ENCODE peak calls at places on chromosomes 1 and 21, in ten cellular contexts. O is mesenchymal stem cell; Q is AG10803; F is pancreas; N is T47D; L is AG08395; R is HEK293T; C is non-pigmented ciliary epithelial cell; B is activated naive CD4-positive, alpha-beta T cell treated with anti-CD3 and anti-CD28 coated beads, Interleukin-2, amount 50 U/mL, for 16 hours; A is NCI-H510A treated with DMSO at 0.1 percent for 48 hours. V is an unnamed sample.

GRCh38 chr1:152873495-152873894 is 4.6 kb upstream of the SMCP start:
- DNase-seq in O (no peak), Q (peak; percentile 5), F (no peak), N (no peak), L (no peak), R (no peak), C (no peak), B (no peak), A (no peak), V (no peak)

GRCh38 chr1:91700771-91701493 is 185.0 kb downstream of the TGFBR3 start:
- DNase-seq in O (no peak), Q (peak; percentile 93), F (no peak), N (peak; percentile 7), L (peak; percentile 68), R (no peak), C (no peak), B (no peak), A (no peak), V (no peak)

GRCh38 chr1:186239211-186239610 is 135.8 kb downstream of the TPR start:
- DNase-seq in O (no peak), Q (peak; percentile 68), F (no peak), N (no peak), L (no peak), R (no peak), C (no peak), B (no peak), A (no peak), V (no peak)

GRCh38 chr1:179779645-179780272 is 36.7 kb downstream of the FAM163A start:
- DNase-seq in O (no peak), Q (peak; percentile 5), F (no peak), N (no peak), L (no peak), R (no peak), C (no peak), B (no peak), A (no peak), V (no peak)

GRCh38 chr1:26471201-26471497 is 1.1 kb upstream of the HMGN2 start:
- DNase-seq in O (no peak), Q (no peak), F (no peak), N (no peak), L (no peak), R (no peak), C (no peak), B (no peak), A (no peak), V (no peak)

GRCh38 chr1:41431490-41432350 is 52.8 kb downstream of the EDN2 start:
- DNase-seq in O (no peak), Q (no peak), F (no peak), N (no peak), L (no peak), R (no peak), C (no peak), B (no peak), A (no peak), V (no peak)

GRCh38 chr1:206430031-206430983 is 40.0 kb upstream of the IKBKE start:
- DNase-seq in O (peak; percentile 89), Q (peak; percentile 85), F (no peak), N (no peak), L (peak; percentile 62), R (no peak), C (peak; percentile 57), B (no peak), A (peak; percentile 52), V (peak; percentile 41)

GRCh38 chr1:24380508-24380907 is 33.1 kb downstream of the STPG1 start:
- DNase-seq in O (no peak), Q (no peak), F (no peak), N (no peak), L (no peak), R (no peak), C (no peak), B (no peak), A (no peak), V (no peak)

GRCh38 chr1:93579891-93580290 is 101.7 kb downstream of the BCAR3 start:
- DNase-seq in O (peak; percentile 90), Q (peak; percentile 93), F (no peak), N (peak; percentile 87), L (peak; percentile 79), R (no peak), C (peak; percentile 67), B (no peak), A (no peak), V (no peak)

GRCh38 chr1:6010554-6010953 is 18.3 kb upstream of the NPHP4 start:
- DNase-seq in O (no peak), Q (no peak), F (peak; percentile 30), N (no peak), L (no peak), R (no peak), C (no peak), B (no peak), A (no peak), V (no peak)

GRCh38 chr1:228095161-228095560 is 8.0 kb downstream of the C1orf35 start:
- DNase-seq in O (no peak), Q (no peak), F (no peak), N (no peak), L (no peak), R (no peak), C (no peak), B (no peak), A (no peak), V (no peak)

GRCh38 chr1:21586926-21587601 is 77.8 kb downstream of the ALPL start:
- DNase-seq in O (peak; percentile 96), Q (peak; percentile 71), F (no peak), N (no peak), L (peak; percentile 90), R (no peak), C (peak; percentile 58), B (no peak), A (no peak), V (no peak)

GRCh38 chr1:183443466-183443865 is 25.3 kb upstream of the NMNAT2 start:
- DNase-seq in O (no peak), Q (no peak), F (no peak), N (no peak), L (no peak), R (no peak), C (no peak), B (no peak), A (no peak), V (no peak)

GRCh38 chr1:75198761-75199160 is 64.6 kb downstream of the LHX8 start:
- DNase-seq in O (no peak), Q (no peak), F (no peak), N (no peak), L (no peak), R (no peak), C (no peak), B (no peak), A (no peak), V (no peak)

GRCh38 chr1:225430301-225430700 is 2.5 kb upstream of the LBR start:
- DNase-seq in O (no peak), Q (no peak), F (no peak), N (no peak), L (no peak), R (no peak), C (no peak), B (no peak), A (no peak), V (no peak)

GRCh38 chr21:46002841-46003574 is 21.4 kb downstream of the COL6A1 start:
- DNase-seq in O (no peak), Q (peak; percentile 44), F (peak; percentile 58), N (no peak), L (no peak), R (no peak), C (no peak), B (no peak), A (no peak), V (no peak)

GRCh38 chr1:86774305-86775304 is 70.2 kb downstream of the SH3GLB1 start:
- DNase-seq in O (peak; percentile 84), Q (peak; percentile 80), F (no peak), N (no peak), L (peak; percentile 72), R (peak; percentile 69), C (peak; percentile 88), B (peak; percentile 51), A (peak; percentile 99), V (peak; percentile 72)

GRCh38 chr1:25649505-25650218 is 33.1 kb downstream of the MAN1C1 start:
- DNase-seq in O (no peak), Q (no peak), F (no peak), N (no peak), L (no peak), R (no peak), C (no peak), B (no peak), A (no peak), V (no peak)

GRCh38 chr1:20389551-20389950 is 96.5 kb downstream of the CAMK2N1 start:
- DNase-seq in O (no peak), Q (no peak), F (no peak), N (no peak), L (no peak), R (no peak), C (no peak), B (no peak), A (no peak), V (no peak)

GRCh38 chr1:23645338-23645737 is 46.3 kb upstream of the RPL11 start:
- DNase-seq in O (no peak), Q (no peak), F (no peak), N (peak; percentile 20), L (no peak), R (no peak), C (no peak), B (no peak), A (no peak), V (no peak)

GRCh38 chr21:28633803-28634572 is 358.7 kb downstream of the LTN1 start:
- DNase-seq in O (peak; percentile 46), Q (peak; percentile 73), F (no peak), N (peak; percentile 8), L (peak; percentile 38), R (no peak), C (no peak), B (no peak), A (no peak), V (no peak)

GRCh38 chr1:15680614-15681345 is 3.3 kb upstream of the PLEKHM2 start:
- DNase-seq in O (peak; percentile 94), Q (peak; percentile 95), F (no peak), N (no peak), L (peak; percentile 89), R (no peak), C (peak; percentile 92), B (peak; percentile 15), A (no peak), V (no peak)

GRCh38 chr21:34008618-34009017 is 64.8 kb upstream of the MRPS6 start:
- DNase-seq in O (no peak), Q (no peak), F (no peak), N (no peak), L (no peak), R (no peak), C (no peak), B (peak; percentile 22), A (no peak), V (no peak)

GRCh38 chr1:26991310-26992116 is 2.0 kb upstream of the TRNP1 start:
- DNase-seq in O (peak; percentile 75), Q (peak; percentile 64), F (no peak), N (no peak), L (peak; percentile 67), R (no peak), C (no peak), B (peak; percentile 37), A (no peak), V (no peak)

GRCh38 chr1:225454733-225455132 is 26.9 kb upstream of the LBR start:
- DNase-seq in O (peak; percentile 91), Q (peak; percentile 76), F (no peak), N (peak; percentile 71), L (peak; percentile 92), R (no peak), C (no peak), B (peak; percentile 85), A (no peak), V (no peak)

V was measured in GM12864.